ENCODE peak calls at places on chromosomes 3 and 15, in four cellular contexts. V, Q, P and L are unnamed samples.

GRCh38 chr15:49645937-49646336 is 25.1 kb downstream of the DTWD1 start:
- DNase-seq in V (no peak), Q (peak; percentile 31), P (peak; percentile 26), L (peak; percentile 30)

GRCh38 chr3:111595239-111595638 is at the start of gene ZBED2:
- DNase-seq in V (no peak), Q (no peak), P (no peak), L (no peak)

GRCh38 chr3:184198509-184198908 is 12.5 kb downstream of the ABCF3 start:
- DNase-seq in V (no peak), Q (no peak), P (no peak), L (no peak)

GRCh38 chr15:31325432-31325975 is 1.1 kb upstream of the KLF13 start:
- DNase-seq in V (peak; percentile 84), Q (peak; percentile 73), P (peak; percentile 74), L (peak; percentile 93)

GRCh38 chr3:119309591-119309990 is 15.4 kb downstream of the ARHGAP31 start:
- DNase-seq in V (no peak), Q (no peak), P (no peak), L (no peak)

GRCh38 chr3:64686446-64686908 is 1.3 kb downstream of the ADAMTS9 start:
- DNase-seq in V (no peak), Q (peak; percentile 34), P (no peak), L (peak; percentile 83)

GRCh38 chr15:52466134-52466701 is 62.5 kb downstream of the MYO5A start:
- DNase-seq in V (no peak), Q (peak; percentile 11), P (peak; percentile 70), L (no peak)

GRCh38 chr3:60363817-60364216 is 887.4 kb downstream of the FHIT start:
- DNase-seq in V (no peak), Q (no peak), P (no peak), L (no peak)

GRCh38 chr3:107387555-107387954 is 10.3 kb downstream of the CCDC54 start:
- DNase-seq in V (no peak), Q (no peak), P (no peak), L (no peak)

GRCh38 chr15:58392611-58393161 is 39.1 kb upstream of the LIPC start:
- DNase-seq in V (no peak), Q (no peak), P (no peak), L (no peak)

GRCh38 chr15:44319385-44319784 is 30.9 kb downstream of the GOLM2 start:
- DNase-seq in V (no peak), Q (no peak), P (no peak), L (no peak)

GRCh38 chr3:87494264-87494663 is 217.9 kb upstream of the POU1F1 start:
- DNase-seq in V (no peak), Q (no peak), P (no peak), L (no peak)

GRCh38 chr15:75198560-75199346 is 2.9 kb upstream of the C15orf39 start:
- DNase-seq in V (no peak), Q (no peak), P (no peak), L (peak; percentile 90)

GRCh38 chr3:36733723-36734122 is 30.6 kb downstream of the DCLK3 start:
- DNase-seq in V (no peak), Q (no peak), P (no peak), L (no peak)

GRCh38 chr3:43865887-43866528 is 175.3 kb downstream of the ABHD5 start:
- DNase-seq in V (no peak), Q (no peak), P (no peak), L (peak; percentile 58)

GRCh38 chr15:40766906-40767837 is 2.6 kb upstream of the C15orf62 start:
- DNase-seq in V (peak; percentile 37), Q (no peak), P (no peak), L (peak; percentile 94)

GRCh38 chr3:5186854-5187151 is 704 bp upstream of the EDEM1 start:
- DNase-seq in V (no peak), Q (peak; percentile 18), P (no peak), L (no peak)
- H3K4me1 ChIP-seq in V (no peaks in the 10 kb centered on the region), Q (peaks cover 31% of the 10 kb centered on the region), P (peaks cover 10% of the 10 kb centered on the region), L (peaks cover 18% of the 10 kb centered on the region)

DNA sequence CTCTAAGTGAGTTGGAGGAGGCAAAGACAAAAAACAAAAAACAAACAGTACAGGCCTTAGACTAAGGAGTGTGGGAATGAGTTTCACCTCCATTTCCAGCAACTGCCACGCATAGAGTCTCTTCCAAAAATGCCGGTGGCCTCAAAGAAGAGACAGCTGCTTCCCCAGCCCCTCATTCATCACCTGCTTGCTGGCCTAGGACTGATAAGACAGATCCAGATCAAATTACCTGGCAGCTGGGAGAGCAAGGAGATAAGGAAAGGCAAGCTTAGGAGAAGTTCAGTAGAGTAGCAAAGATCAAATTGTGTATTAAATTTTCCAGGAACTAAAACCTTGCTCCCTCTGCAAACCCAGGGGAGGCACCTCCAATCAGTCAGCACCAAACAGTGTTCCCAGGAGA is 325.8 kb upstream of the CTNNB1 start:
- DNase-seq in V (no peak), Q (no peak), P (no peak), L (no peak)
- TF ChIP-seq CTCF in V (no peak), Q (no peak), P (no peak), L (no peak)

DNA sequence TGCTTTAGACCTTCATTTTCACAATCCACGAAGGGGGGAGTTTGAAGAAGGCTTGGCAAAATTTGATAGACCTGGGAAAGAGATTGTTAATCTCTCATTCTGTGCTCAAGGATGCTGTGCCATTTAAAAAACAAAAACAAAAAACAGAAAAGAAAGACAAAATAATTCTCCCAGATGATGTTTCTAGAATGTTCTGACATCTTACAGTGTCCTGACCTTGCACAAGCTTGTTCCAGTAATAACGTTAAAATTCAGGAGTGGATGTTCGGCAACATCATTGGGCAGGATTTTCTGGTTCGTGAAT is 79.9 kb downstream of the SMAD3 start:
- DNase-seq in V (no peak), Q (no peak), P (no peak), L (peak; percentile 79)
- H3K4me1 ChIP-seq in V (peaks cover 11% of the 10 kb centered on the region), Q (peaks cover 78% of the 10 kb centered on the region), P (peaks cover 36% of the 10 kb centered on the region), L (peaks cover 100% of the 10 kb centered on the region)

DNA sequence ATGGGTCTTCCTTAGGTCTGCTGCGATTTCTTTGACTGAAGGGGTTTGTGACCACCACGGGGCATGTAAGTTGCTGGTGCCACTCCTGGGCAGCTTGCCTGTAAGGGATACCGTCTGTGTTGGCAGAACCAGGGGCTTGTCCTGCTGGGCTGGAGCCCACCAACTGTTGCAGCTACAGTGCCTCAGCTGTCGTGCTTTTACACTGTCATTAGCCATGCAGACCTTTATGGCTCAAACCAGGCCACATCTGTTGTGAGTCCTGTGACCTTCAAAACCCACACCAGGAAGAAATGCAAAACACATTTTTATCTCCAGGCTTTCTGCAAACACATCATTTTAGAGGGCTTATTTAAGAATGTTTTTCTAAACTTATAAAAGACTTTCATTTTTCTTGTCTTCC is 168.7 kb downstream of the PTPRG start:
- DNase-seq in V (no peak), Q (no peak), P (no peak), L (no peak)
- TF ChIP-seq CTCF in V (no peak), Q (no peak), P (no peak), L (no peak)

DNA sequence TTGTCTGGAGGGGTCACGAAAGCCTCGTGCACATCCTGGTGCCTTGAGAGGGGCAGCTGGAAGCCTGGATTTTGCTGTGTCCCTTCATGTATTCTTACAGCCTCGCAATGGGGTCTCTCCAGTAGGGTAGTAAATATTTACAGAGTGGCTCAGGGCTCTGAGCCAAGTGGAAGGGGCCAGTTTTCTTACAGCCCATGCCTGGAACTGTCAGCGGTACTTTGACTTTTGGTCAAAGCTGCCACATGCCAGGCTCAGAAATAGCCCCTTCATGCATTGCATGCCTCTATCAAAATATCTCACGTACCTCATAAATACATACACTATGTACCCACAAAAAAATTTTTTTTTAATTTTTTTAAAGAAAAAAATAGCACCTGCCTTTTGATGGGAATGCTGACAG is 119.2 kb downstream of the OSBPL10 start:
- DNase-seq in V (no peak), Q (no peak), P (no peak), L (no peak)
- H3K4me1 ChIP-seq in V (no peaks in the 10 kb centered on the region), Q (no peaks in the 10 kb centered on the region), P (no peaks in the 10 kb centered on the region), L (peaks cover 8% of the 10 kb centered on the region)

DNA sequence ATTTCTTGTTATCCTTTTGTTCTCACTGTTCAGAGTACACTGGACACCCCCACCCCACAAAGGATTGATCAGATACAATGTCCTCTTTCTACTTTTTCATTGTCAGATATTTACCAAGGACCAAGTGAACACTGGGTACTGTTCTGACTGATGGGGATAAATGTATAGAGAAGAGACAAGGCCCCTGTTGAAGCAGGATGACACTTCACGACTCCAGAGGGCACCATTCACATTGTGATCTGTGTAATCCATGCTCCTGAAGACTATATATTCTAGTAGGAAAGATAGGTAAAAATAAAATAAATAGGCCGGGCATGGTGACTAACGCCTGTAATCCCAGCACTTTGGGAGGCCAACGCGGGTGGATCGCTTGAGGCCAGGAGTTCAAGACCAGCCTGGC is 7.2 kb upstream of the CRYGS start:
- DNase-seq in V (no peak), Q (no peak), P (no peak), L (no peak)
- TF ChIP-seq CTCF in V (peak; percentile 5), Q (no peak), P (no peak), L (no peak)

GRCh38 chr3:125519678-125520562 is at the start of gene SNX4:
- DNase-seq in V (peak; percentile 93), Q (peak; percentile 97), P (peak; percentile 95), L (peak; percentile 98)
- H3K4me1 ChIP-seq in V (no peaks in the 10 kb centered on the region), Q (peaks cover 22% of the 10 kb centered on the region), P (peaks cover 12% of the 10 kb centered on the region), L (peaks cover 14% of the 10 kb centered on the region)

GRCh38 chr3:139455855-139456254 is 20.5 kb downstream of the RBP2 start:
- DNase-seq in V (no peak), Q (no peak), P (no peak), L (no peak)
- TF ChIP-seq CTCF in V (no peak), Q (no peak), P (no peak), L (no peak)

GRCh38 chr15:68059630-68060029 is 5.5 kb downstream of the PIAS1 start:
- DNase-seq in V (no peak), Q (no peak), P (no peak), L (no peak)
- H3K4me1 ChIP-seq in V (no peaks in the 10 kb centered on the region), Q (peaks cover 71% of the 10 kb centered on the region), P (peaks cover 16% of the 10 kb centered on the region), L (peaks cover 15% of the 10 kb centered on the region)